ENCODE peak calls at places on chromosomes 5 and 9, in six cellular contexts. H is esophagus squamous epithelium, X is tibial artery, D is SK-N-SH, G is heart right ventricle, V is lung. E is an unnamed sample.

GRCh38 chr5:9046756-9047481 is 499.0 kb downstream of the SEMA5A start:
- DNase-seq in X (no peak), D (no peak), H (no peak), G (peak; percentile 16), V (peak; percentile 36), E (no peak)

GRCh38 chr9:76116913-76117312 is 226.4 kb downstream of the PCSK5 start:
- DNase-seq in X (no peak), G (no peak), V (no peak), H (no peak), D (no peak), E (no peak)

GRCh38 chr5:158463971-158464370 is 605.0 kb upstream of the CLINT1 start:
- DNase-seq in X (peak; percentile 81), D (no peak), H (no peak), V (no peak), G (no peak), E (peak; percentile 26)

GRCh38 chr9:33263936-33264472 is 504 bp downstream of the BAG1 start:
- DNase-seq in G (peak; percentile 61), H (peak; percentile 49), X (peak; percentile 80), D (peak; percentile 61), V (peak; percentile 46), E (peak; percentile 54)

GRCh38 chr5:135203593-135204036 is 169.6 kb upstream of the PITX1 start:
- DNase-seq in G (no peak), V (no peak), D (no peak), X (no peak), H (no peak), E (no peak)

GRCh38 chr5:136036991-136037705 is 8.4 kb downstream of the TGFBI start:
- DNase-seq in H (no peak), X (peak; percentile 88), V (no peak), G (peak; percentile 65), D (no peak), E (no peak)

GRCh38 chr5:140214831-140215230 is 39.8 kb downstream of the CYSTM1 start:
- DNase-seq in D (no peak), V (no peak), G (no peak), H (no peak), X (no peak), E (no peak)

GRCh38 chr5:171162602-171163001 is 146.4 kb upstream of the TLX3 start:
- DNase-seq in V (no peak), D (peak; percentile 38), H (no peak), G (no peak), X (no peak), E (no peak)

DNA sequence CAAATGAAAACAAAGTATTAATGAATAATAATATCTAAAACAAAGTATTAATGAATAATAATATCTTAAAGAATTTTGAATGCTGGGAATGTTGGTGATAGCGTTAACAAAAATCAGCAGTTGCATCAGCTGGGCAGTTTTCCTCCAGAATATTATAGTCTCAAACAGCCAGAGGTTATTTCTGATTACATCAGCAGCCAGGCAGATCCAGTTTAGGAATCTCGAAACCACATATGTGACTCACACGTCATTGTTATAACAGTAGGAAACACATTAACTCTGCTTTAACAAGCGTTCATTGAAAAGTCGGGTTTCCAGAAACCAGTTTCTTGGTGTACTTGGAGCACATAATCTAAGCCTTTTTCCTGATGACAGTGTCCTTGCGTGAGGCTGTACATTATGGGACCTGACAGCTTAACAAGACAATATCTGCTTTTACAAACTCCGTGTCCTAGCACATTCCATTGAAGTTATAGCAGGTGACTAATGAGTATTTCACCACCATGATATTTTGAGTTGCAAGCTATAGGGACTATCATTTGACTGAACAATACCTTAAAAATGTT is 559.5 kb upstream of the KLF4 start:
- DNase-seq in V (no peak), G (no peak), D (no peak), X (no peak), H (no peak), E (no peak)
- H3K27ac ChIP-seq in V (no peak overlapping the region), G (no peak overlapping the region), D (no peak overlapping the region), X (no peak overlapping the region), H (peak overlapping the region; percentile 42), E (no peak overlapping the region)

DNA sequence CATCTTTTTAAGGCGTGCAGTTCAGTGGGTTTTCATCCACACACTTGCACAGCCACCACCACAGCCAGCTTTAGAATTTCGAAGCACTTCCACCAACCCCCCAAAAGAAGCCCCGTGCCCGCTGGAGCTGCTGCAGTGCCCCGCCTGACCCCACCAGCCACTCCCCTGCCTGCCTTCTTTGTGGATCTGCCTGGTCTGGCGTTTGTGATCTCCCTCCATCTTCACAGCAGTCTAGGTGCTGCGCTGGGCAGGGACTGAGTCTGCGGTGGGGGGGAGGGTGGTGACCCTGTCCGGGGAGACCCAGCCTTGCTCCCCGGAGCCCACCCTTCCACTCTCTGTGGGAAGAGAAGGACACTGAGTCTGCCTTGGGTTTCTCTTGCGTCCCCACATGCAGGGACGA is 40.8 kb downstream of the RXRA start:
- DNase-seq in X (no peak), V (no peak), G (no peak), D (peak; percentile 64), H (no peak), E (no peak)
- H3K4me1 ChIP-seq in X (peaks cover 15% of the 10 kb centered on the region), V (peaks cover 8% of the 10 kb centered on the region), G (peaks cover 83% of the 10 kb centered on the region), D (peaks cover 32% of the 10 kb centered on the region), H (peaks cover 88% of the 10 kb centered on the region), E (peaks cover 92% of the 10 kb centered on the region)

GRCh38 chr9:129070670-129071525 is 10.0 kb upstream of the DOLPP1 start:
- DNase-seq in G (no peak), X (no peak), H (no peak), V (no peak), D (no peak), E (no peak)
- H3K27ac ChIP-seq in G (no peak overlapping the region), X (no peak overlapping the region), H (no peak overlapping the region), V (no peak overlapping the region), D (no peak overlapping the region), E (peak overlapping the region; percentile 92)

DNA sequence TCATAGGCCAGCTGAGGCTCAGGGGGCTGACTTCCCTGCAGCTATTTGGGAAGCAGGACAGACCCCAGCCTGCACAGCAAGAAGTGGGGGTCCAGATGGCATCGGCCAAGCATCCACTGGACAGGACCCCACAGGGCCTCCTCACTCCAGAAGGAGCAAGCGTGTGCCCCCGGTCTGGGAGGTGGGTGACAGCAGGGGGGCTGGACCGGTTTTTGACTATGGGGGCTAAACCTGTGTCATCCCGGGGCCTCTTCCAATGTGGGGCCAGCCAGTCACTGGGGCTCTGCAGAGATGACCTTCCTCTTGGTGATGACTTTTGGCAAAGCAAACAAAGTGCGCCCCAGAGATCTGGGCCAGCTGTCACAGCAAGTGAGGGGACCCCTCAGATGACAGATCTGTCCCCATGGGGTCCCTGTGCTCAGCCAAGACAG is 163.9 kb downstream of the OLFM1 start:
- DNase-seq in H (no peak), G (no peak), X (no peak), D (no peak), V (no peak), E (no peak)
- H3K4me1 ChIP-seq in H (no peaks in the 10 kb centered on the region), G (no peaks in the 10 kb centered on the region), X (no peaks in the 10 kb centered on the region), D (no peaks in the 10 kb centered on the region), V (no peaks in the 10 kb centered on the region), E (no peaks in the 10 kb centered on the region)

DNA sequence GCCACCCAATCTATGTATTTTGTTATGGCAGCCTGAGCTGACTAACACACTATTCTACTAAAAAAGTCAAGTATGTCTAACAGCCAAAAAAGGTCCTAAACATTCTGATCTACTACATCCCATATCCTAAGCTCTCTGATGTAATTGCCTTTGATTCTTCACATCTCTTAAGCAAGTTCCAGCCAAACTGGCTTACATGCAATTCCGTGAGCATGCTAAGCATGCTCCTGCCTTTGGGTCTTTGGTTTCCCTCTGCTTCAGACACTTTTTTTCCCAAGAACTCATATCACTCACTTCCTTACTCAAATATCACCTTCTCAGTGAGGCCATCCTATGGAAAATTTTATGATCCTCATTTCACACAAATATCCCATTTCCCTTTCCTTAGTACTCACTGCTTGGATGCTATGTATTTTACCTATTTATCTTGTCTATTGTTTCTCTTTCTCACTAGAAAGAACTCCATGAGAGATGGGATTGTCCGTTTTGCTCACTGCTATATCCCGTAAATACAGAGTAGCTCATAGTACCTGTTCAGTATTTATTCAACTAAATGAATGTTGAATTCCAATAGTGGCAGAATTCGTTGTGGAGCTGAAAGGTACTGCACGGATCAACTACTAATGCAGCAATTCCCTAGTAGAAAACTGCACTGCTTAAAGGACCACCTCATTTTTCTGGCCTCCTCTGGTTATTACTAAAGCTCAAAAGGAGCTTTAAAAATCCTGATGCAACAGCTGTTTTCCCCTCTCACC is 2.3 kb upstream of the SLC12A2 start:
- DNase-seq in D (peak; percentile 19), X (no peak), V (no peak), G (no peak), H (no peak), E (no peak)
- H3K27ac ChIP-seq in D (no peak overlapping the region), X (peak overlapping the region; percentile 91), V (no peak overlapping the region), G (no peak overlapping the region), H (no peak overlapping the region), E (peak overlapping the region; percentile 98)